ENCODE peak calls at places on chromosomes 11 and 22, in nine cellular contexts. N, G, F, E, I, Y, Z, D and H are unnamed samples.

GRCh38 chr11:6353367-6353987 is 33.2 kb upstream of the CAVIN3 start:
- DNase-seq in N (peak; percentile 63), G (peak; percentile 89), F (peak; percentile 97), E (peak; percentile 63), I (peak; percentile 60), Y (peak; percentile 40), Z (peak; percentile 46), D (peak; percentile 68), H (peak; percentile 70)

GRCh38 chr11:112195906-112196305 is 20.6 kb downstream of the BCO2 start:
- DNase-seq in N (peak; percentile 24), G (no peak), F (no peak), E (peak; percentile 65), I (no peak), Y (no peak), Z (no peak), D (peak; percentile 22), H (no peak)

GRCh38 chr11:24216488-24216887 is 280.4 kb upstream of the LUZP2 start:
- DNase-seq in N (no peak), G (no peak), F (no peak), E (no peak), I (no peak), Y (no peak), Z (no peak), D (no peak), H (no peak)

GRCh38 chr11:123166095-123166559 is 28.9 kb downstream of the CLMP start:
- DNase-seq in N (peak; percentile 96), G (peak; percentile 50), F (peak; percentile 92), E (peak; percentile 71), I (peak; percentile 51), Y (peak; percentile 97), Z (no peak), D (peak; percentile 57), H (no peak)

GRCh38 chr11:70696076-70696475 is 297.7 kb downstream of the CTTN start:
- DNase-seq in N (no peak), G (no peak), F (no peak), E (no peak), I (peak; percentile 1), Y (no peak), Z (no peak), D (no peak), H (no peak)

GRCh38 chr11:45817191-45817590 is 12.2 kb downstream of the SLC35C1 start:
- DNase-seq in N (no peak), G (no peak), F (no peak), E (no peak), I (no peak), Y (no peak), Z (no peak), D (no peak), H (no peak)

GRCh38 chr11:9003573-9004309 is at the start of gene NRIP3:
- DNase-seq in N (peak; percentile 87), G (peak; percentile 72), F (peak; percentile 77), E (peak; percentile 15), I (peak; percentile 83), Y (peak; percentile 52), Z (peak; percentile 43), D (no peak), H (peak; percentile 86)

GRCh38 chr11:114200351-114200750 is 95.8 kb upstream of the NNMT start:
- DNase-seq in N (no peak), G (no peak), F (no peak), E (no peak), I (no peak), Y (no peak), Z (no peak), D (no peak), H (no peak)

GRCh38 chr11:130434521-130435223 is 6.3 kb upstream of the ADAMTS8 start:
- DNase-seq in N (peak; percentile 84), G (peak; percentile 80), F (peak; percentile 91), E (peak; percentile 76), I (peak; percentile 78), Y (peak; percentile 82), Z (peak; percentile 79), D (peak; percentile 96), H (peak; percentile 70)

GRCh38 chr11:2275334-2276279 is 5.2 kb upstream of the ASCL2 start:
- DNase-seq in N (no peak), G (no peak), F (no peak), E (no peak), I (no peak), Y (no peak), Z (no peak), D (no peak), H (no peak)

GRCh38 chr11:72041364-72042058 is 38.8 kb downstream of the NUMA1 start:
- DNase-seq in N (peak; percentile 86), G (peak; percentile 62), F (peak; percentile 52), E (peak; percentile 70), I (peak; percentile 79), Y (peak; percentile 75), Z (peak; percentile 57), D (peak; percentile 55), H (peak; percentile 82)

GRCh38 chr11:131579932-131580387 is 209.5 kb downstream of the NTM start:
- DNase-seq in N (peak; percentile 3), G (peak; percentile 30), F (peak; percentile 87), E (no peak), I (no peak), Y (peak; percentile 40), Z (peak; percentile 4), D (peak; percentile 30), H (no peak)

GRCh38 chr22:45323695-45324094 is 14.0 kb downstream of the FAM118A start:
- DNase-seq in N (no peak), G (no peak), F (no peak), E (no peak), I (no peak), Y (no peak), Z (no peak), D (no peak), H (no peak)

GRCh38 chr22:45320326-45320976 is 10.7 kb downstream of the FAM118A start:
- DNase-seq in N (no peak), G (no peak), F (no peak), E (no peak), I (no peak), Y (peak; percentile 75), Z (no peak), D (no peak), H (no peak)

GRCh38 chr22:45324186-45324775 is 14.5 kb downstream of the FAM118A start:
- DNase-seq in N (no peak), G (no peak), F (no peak), E (peak; percentile 77), I (no peak), Y (no peak), Z (no peak), D (no peak), H (no peak)

GRCh38 chr22:45322873-45323525 is 13.3 kb downstream of the FAM118A start:
- DNase-seq in N (no peak), G (no peak), F (no peak), E (no peak), I (no peak), Y (no peak), Z (no peak), D (no peak), H (no peak)

GRCh38 chr22:45321827-45322226 is 12.1 kb downstream of the FAM118A start:
- DNase-seq in N (no peak), G (no peak), F (no peak), E (no peak), I (no peak), Y (no peak), Z (no peak), D (no peak), H (no peak)
- H3K4me1 ChIP-seq in N (peaks cover 11% of the 10 kb centered on the region), G (no peaks in the 10 kb centered on the region), F (peaks cover 15% of the 10 kb centered on the region), E (no peaks in the 10 kb centered on the region), I (peaks cover 28% of the 10 kb centered on the region), Y (peaks cover 20% of the 10 kb centered on the region), Z (no peaks in the 10 kb centered on the region), D (no peaks in the 10 kb centered on the region), H (peaks cover 31% of the 10 kb centered on the region)

GRCh38 chr22:46777609-46777970 is 15.1 kb downstream of the TBC1D22A start:
- DNase-seq in N (no peak), G (no peak), F (no peak), E (no peak), I (peak; percentile 70), Y (no peak), Z (no peak), D (no peak), H (peak; percentile 62)
- H3K4me1 ChIP-seq in N (peaks cover 49% of the 10 kb centered on the region), G (no peaks in the 10 kb centered on the region), F (peaks cover 14% of the 10 kb centered on the region), E (peaks cover 18% of the 10 kb centered on the region), I (peaks cover 55% of the 10 kb centered on the region), Y (peaks cover 11% of the 10 kb centered on the region), Z (peaks cover 35% of the 10 kb centered on the region), D (peaks cover 24% of the 10 kb centered on the region), H (peaks cover 32% of the 10 kb centered on the region)

DNA sequence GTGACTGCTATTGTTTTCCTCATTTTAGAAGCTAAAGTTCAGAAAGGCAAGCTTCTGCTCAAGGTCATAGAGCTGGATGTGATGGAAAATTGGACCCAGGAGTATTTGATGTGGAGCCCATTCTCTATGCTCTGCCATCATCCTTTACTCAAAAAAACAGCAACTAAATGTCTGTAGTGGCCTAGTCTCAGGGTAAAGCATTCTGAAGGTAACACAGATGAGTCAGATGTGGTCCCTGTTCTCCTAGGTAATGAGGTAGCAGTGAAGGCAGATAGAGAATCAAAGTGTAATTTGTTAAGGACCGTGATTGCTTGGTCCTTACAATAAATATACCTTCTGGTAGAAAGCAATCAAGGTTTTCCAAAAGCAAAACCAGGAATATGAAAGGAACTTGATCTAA is 84.4 kb upstream of the SPON1 start:
- DNase-seq in N (no peak), G (no peak), F (no peak), E (no peak), I (no peak), Y (no peak), Z (no peak), D (no peak), H (no peak)
- H3K4me1 ChIP-seq in N (no peaks in the 10 kb centered on the region), G (no peaks in the 10 kb centered on the region), F (no peaks in the 10 kb centered on the region), E (no peaks in the 10 kb centered on the region), I (no peaks in the 10 kb centered on the region), Y (no peaks in the 10 kb centered on the region), Z (peaks cover 5% of the 10 kb centered on the region), D (peaks cover 20% of the 10 kb centered on the region), H (no peaks in the 10 kb centered on the region)

DNA sequence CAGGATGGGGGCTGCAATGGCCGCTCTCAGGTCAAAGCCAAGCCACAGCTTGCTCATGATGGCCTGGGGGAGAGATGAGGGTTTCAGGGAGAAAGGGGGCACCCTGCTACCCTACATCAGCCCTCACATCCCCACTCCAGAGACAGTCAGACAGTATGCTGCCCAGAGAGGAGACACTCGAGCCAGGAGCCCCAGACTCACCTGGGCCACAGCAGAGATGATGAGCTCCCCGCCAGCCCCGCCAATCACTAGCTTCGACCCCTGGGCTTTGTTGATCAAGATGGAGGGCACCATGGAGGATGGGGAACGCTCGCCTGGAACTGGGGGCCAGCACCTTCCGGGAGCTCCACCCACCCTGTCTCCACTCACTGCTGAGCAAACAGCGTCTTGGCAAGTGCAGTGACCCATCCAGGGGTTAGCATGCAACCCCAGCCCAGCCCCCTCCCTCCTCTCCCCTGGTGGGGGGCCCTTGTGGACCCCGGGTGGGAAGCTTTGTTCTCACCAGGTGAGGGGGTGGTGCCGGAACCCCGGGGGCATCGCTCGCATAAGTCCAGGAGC is 19.8 kb downstream of the GGT5 start:
- DNase-seq in N (no peak), G (no peak), F (no peak), E (no peak), I (no peak), Y (no peak), Z (no peak), D (no peak), H (no peak)
- H3K4me1 ChIP-seq in N (no peaks in the 10 kb centered on the region), G (no peaks in the 10 kb centered on the region), F (no peaks in the 10 kb centered on the region), E (no peaks in the 10 kb centered on the region), I (no peaks in the 10 kb centered on the region), Y (no peaks in the 10 kb centered on the region), Z (no peaks in the 10 kb centered on the region), D (no peaks in the 10 kb centered on the region), H (no peaks in the 10 kb centered on the region)

DNA sequence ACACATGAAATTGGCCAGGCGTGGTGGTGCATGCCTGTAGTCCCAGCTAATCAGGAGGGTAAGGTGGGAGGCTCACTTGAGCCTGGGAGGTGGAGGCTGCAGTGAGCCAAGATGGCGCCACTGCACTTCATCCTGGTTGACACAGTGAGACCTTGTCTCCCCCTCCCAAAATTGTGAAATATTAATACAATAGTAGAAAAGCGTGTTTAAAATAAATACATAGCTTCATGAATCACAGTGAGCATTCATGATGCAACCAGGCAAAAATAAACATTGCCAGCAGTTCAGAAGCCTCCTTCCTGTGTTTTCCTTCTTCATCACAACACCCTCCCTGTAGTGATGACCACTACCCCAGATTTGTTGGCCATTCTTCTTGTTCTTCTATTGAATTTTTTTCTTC is 4.3 kb upstream of the TEAD1 start:
- DNase-seq in N (peak; percentile 60), G (no peak), F (no peak), E (no peak), I (no peak), Y (peak; percentile 81), Z (no peak), D (peak; percentile 79), H (no peak)
- H3K4me1 ChIP-seq in N (peaks cover 4% of the 10 kb centered on the region), G (peaks cover 2% of the 10 kb centered on the region), F (no peaks in the 10 kb centered on the region), E (no peaks in the 10 kb centered on the region), I (peaks cover 8% of the 10 kb centered on the region), Y (no peaks in the 10 kb centered on the region), Z (peaks cover 12% of the 10 kb centered on the region), D (peaks cover 14% of the 10 kb centered on the region), H (no peaks in the 10 kb centered on the region)